ENCODE peak calls at places on chromosomes 7 and 10, in seven cellular contexts. One of them, this sample, is unnamed.

GRCh38 chr7:40733111-40733510 is 598.3 kb downstream of the SUGCT start:
- DNase-seq in nephron progenitor cell: no peak
- DNase-seq in memory B cell: no peak
- DNase-seq in RWPE1: no peak
- DNase-seq in heart left ventricle: no peak
- DNase-seq in gastrocnemius medialis: no peak
- DNase-seq in skeletal muscle cell: no peak
- DNase-seq in this sample: no peak

GRCh38 chr10:79184141-79184625 is 115.4 kb downstream of the ZMIZ1 start:
- DNase-seq in heart left ventricle: no peak
- DNase-seq in gastrocnemius medialis: no peak
- DNase-seq in skeletal muscle cell: peak
- DNase-seq in memory B cell: no peak
- DNase-seq in nephron progenitor cell: no peak
- DNase-seq in RWPE1: peak
- DNase-seq in this sample: no peak

GRCh38 chr10:48253970-48254657 is 20.4 kb downstream of the FRMPD2 start:
- DNase-seq in RWPE1: peak
- DNase-seq in nephron progenitor cell: no peak
- DNase-seq in gastrocnemius medialis: no peak
- DNase-seq in heart left ventricle: no peak
- DNase-seq in memory B cell: no peak
- DNase-seq in skeletal muscle cell: peak
- DNase-seq in this sample: no peak

GRCh38 chr7:157088136-157088535 is 50.6 kb upstream of the UBE3C start:
- DNase-seq in memory B cell: no peak
- DNase-seq in RWPE1: no peak
- DNase-seq in skeletal muscle cell: no peak
- DNase-seq in nephron progenitor cell: no peak
- DNase-seq in gastrocnemius medialis: no peak
- DNase-seq in heart left ventricle: no peak
- DNase-seq in this sample: no peak

GRCh38 chr7:47470567-47471357 is 111.1 kb downstream of the TNS3 start:
- DNase-seq in gastrocnemius medialis: no peak
- DNase-seq in nephron progenitor cell: no peak
- DNase-seq in skeletal muscle cell: no peak
- DNase-seq in RWPE1: no peak
- DNase-seq in memory B cell: no peak
- DNase-seq in heart left ventricle: no peak
- DNase-seq in this sample: no peak

GRCh38 chr7:156927571-156928405 is 21.7 kb upstream of the NOM1 start:
- DNase-seq in heart left ventricle: no peak
- DNase-seq in RWPE1: no peak
- DNase-seq in nephron progenitor cell: no peak
- DNase-seq in memory B cell: no peak
- DNase-seq in gastrocnemius medialis: no peak
- DNase-seq in skeletal muscle cell: peak
- DNase-seq in this sample: no peak

GRCh38 chr10:30759423-30759822 is 129.9 kb upstream of the LYZL2 start:
- DNase-seq in RWPE1: no peak
- DNase-seq in gastrocnemius medialis: no peak
- DNase-seq in nephron progenitor cell: no peak
- DNase-seq in heart left ventricle: no peak
- DNase-seq in skeletal muscle cell: peak
- DNase-seq in memory B cell: no peak
- DNase-seq in this sample: no peak

GRCh38 chr10:84340187-84340586 is 11.8 kb downstream of the CCSER2 start:
- DNase-seq in RWPE1: no peak
- DNase-seq in heart left ventricle: no peak
- DNase-seq in skeletal muscle cell: no peak
- DNase-seq in nephron progenitor cell: no peak
- DNase-seq in memory B cell: no peak
- DNase-seq in gastrocnemius medialis: no peak
- DNase-seq in this sample: no peak

GRCh38 chr10:125158528-125159485 is 1.6 kb downstream of the CTBP2 start:
- DNase-seq in heart left ventricle: peak
- DNase-seq in nephron progenitor cell: peak
- DNase-seq in gastrocnemius medialis: no peak
- DNase-seq in RWPE1: peak
- DNase-seq in memory B cell: no peak
- DNase-seq in skeletal muscle cell: no peak
- DNase-seq in this sample: no peak

GRCh38 chr7:96143495-96144259 is 178.2 kb downstream of the SLC25A13 start:
- DNase-seq in nephron progenitor cell: no peak
- DNase-seq in memory B cell: no peak
- DNase-seq in heart left ventricle: no peak
- DNase-seq in gastrocnemius medialis: no peak
- DNase-seq in skeletal muscle cell: no peak
- DNase-seq in RWPE1: no peak
- DNase-seq in this sample: no peak

GRCh38 chr10:71835671-71836593 is 15.1 kb downstream of the PSAP start:
- DNase-seq in RWPE1: no peak
- DNase-seq in memory B cell: peak
- DNase-seq in heart left ventricle: peak
- DNase-seq in skeletal muscle cell: peak
- DNase-seq in nephron progenitor cell: peak
- DNase-seq in gastrocnemius medialis: peak
- DNase-seq in this sample: peak

GRCh38 chr7:47652591-47652990 is 70.7 kb upstream of the TNS3 start:
- DNase-seq in heart left ventricle: no peak
- DNase-seq in memory B cell: no peak
- DNase-seq in RWPE1: no peak
- DNase-seq in nephron progenitor cell: no peak
- DNase-seq in gastrocnemius medialis: no peak
- DNase-seq in skeletal muscle cell: no peak
- DNase-seq in this sample: no peak

This sample was measured in GM12891.